ENCODE peak calls at places on chromosomes 11 and 22, in six cellular contexts. One of them, this sample, is unnamed. For H3K27me3, the result is how much of the 10 kb centered on the place peaks cover.

GRCh38 chr11:19018901-19019300 is 41.6 kb downstream of the MRGPRX2 start:
- DNase-seq in kidney epithelial cell: no peak
- DNase-seq in GM23248: no peak
- DNase-seq in left ventricle myocardium inferior: no peak
- DNase-seq in keratinocyte: no peak
- DNase-seq in pancreas: no peak
- DNase-seq in this sample: no peak

GRCh38 chr22:35552186-35552842 is 11.7 kb downstream of the RASD2 start:
- DNase-seq in pancreas: no peak
- DNase-seq in keratinocyte: no peak
- DNase-seq in kidney epithelial cell: no peak
- DNase-seq in GM23248: peak
- DNase-seq in left ventricle myocardium inferior: no peak
- DNase-seq in this sample: no peak

GRCh38 chr11:9625158-9625557 is 38.7 kb upstream of the SWAP70 start:
- DNase-seq in keratinocyte: no peak
- DNase-seq in GM23248: no peak
- DNase-seq in pancreas: no peak
- DNase-seq in left ventricle myocardium inferior: no peak
- DNase-seq in kidney epithelial cell: no peak
- DNase-seq in this sample: no peak

GRCh38 chr11:27616711-27617110 is 83.5 kb downstream of the BDNF start:
- DNase-seq in GM23248: no peak
- DNase-seq in keratinocyte: no peak
- DNase-seq in pancreas: no peak
- DNase-seq in left ventricle myocardium inferior: no peak
- DNase-seq in kidney epithelial cell: no peak
- DNase-seq in this sample: no peak

GRCh38 chr22:43994006-43994405 is 30.1 kb upstream of the PARVB start:
- DNase-seq in keratinocyte: no peak
- DNase-seq in pancreas: no peak
- DNase-seq in GM23248: no peak
- DNase-seq in kidney epithelial cell: no peak
- DNase-seq in left ventricle myocardium inferior: no peak
- DNase-seq in this sample: no peak

GRCh38 chr11:94017446-94017845 is 3.7 kb upstream of the HEPHL1 start:
- DNase-seq in left ventricle myocardium inferior: no peak
- DNase-seq in keratinocyte: peak
- DNase-seq in pancreas: no peak
- DNase-seq in GM23248: peak
- DNase-seq in kidney epithelial cell: peak
- DNase-seq in this sample: no peak

GRCh38 chr22:18088825-18089568 is 11.2 kb downstream of the PEX26 start:
- DNase-seq in GM23248: no peak
- DNase-seq in left ventricle myocardium inferior: no peak
- DNase-seq in keratinocyte: no peak
- DNase-seq in pancreas: peak
- DNase-seq in kidney epithelial cell: no peak
- DNase-seq in this sample: no peak

GRCh38 chr11:93940395-93940794 is 80.8 kb upstream of the HEPHL1 start:
- DNase-seq in GM23248: no peak
- DNase-seq in keratinocyte: no peak
- DNase-seq in left ventricle myocardium inferior: no peak
- DNase-seq in pancreas: no peak
- DNase-seq in kidney epithelial cell: no peak
- DNase-seq in this sample: no peak

GRCh38 chr11:28798286-28798685 is 690.1 kb downstream of the METTL15 start:
- DNase-seq in kidney epithelial cell: no peak
- DNase-seq in left ventricle myocardium inferior: no peak
- DNase-seq in keratinocyte: no peak
- DNase-seq in pancreas: no peak
- DNase-seq in GM23248: no peak
- DNase-seq in this sample: no peak

GRCh38 chr11:30474151-30474954 is 111.8 kb downstream of the MPPED2 start:
- DNase-seq in keratinocyte: no peak
- DNase-seq in pancreas: no peak
- DNase-seq in GM23248: no peak
- DNase-seq in kidney epithelial cell: no peak
- DNase-seq in left ventricle myocardium inferior: no peak
- DNase-seq in this sample: no peak

GRCh38 chr11:36186340-36186739 is 102.9 kb downstream of the COMMD9 start:
- DNase-seq in kidney epithelial cell: no peak
- DNase-seq in GM23248: peak
- DNase-seq in left ventricle myocardium inferior: no peak
- DNase-seq in keratinocyte: peak
- DNase-seq in pancreas: no peak
- DNase-seq in this sample: peak

GRCh38 chr22:36936362-36937116 is 23.1 kb downstream of the CSF2RB start:
- DNase-seq in left ventricle myocardium inferior: no peak
- DNase-seq in pancreas: no peak
- DNase-seq in GM23248: no peak
- DNase-seq in keratinocyte: no peak
- DNase-seq in kidney epithelial cell: no peak
- DNase-seq in this sample: no peak

GRCh38 chr11:124760205-124760652 is 1.9 kb downstream of the ESAM start:
- DNase-seq in left ventricle myocardium inferior: peak
- DNase-seq in GM23248: no peak
- DNase-seq in kidney epithelial cell: no peak
- DNase-seq in keratinocyte: no peak
- DNase-seq in pancreas: no peak
- DNase-seq in this sample: no peak

GRCh38 chr11:12556788-12557384 is 117.3 kb upstream of the TEAD1 start:
- DNase-seq in kidney epithelial cell: peak
- DNase-seq in keratinocyte: no peak
- DNase-seq in left ventricle myocardium inferior: peak
- DNase-seq in pancreas: peak
- DNase-seq in GM23248: peak
- DNase-seq in this sample: peak

GRCh38 chr11:68014157-68014965 is 4.2 kb downstream of the ALDH3B1 start:
- DNase-seq in GM23248: peak
- DNase-seq in kidney epithelial cell: peak
- DNase-seq in left ventricle myocardium inferior: no peak
- DNase-seq in pancreas: no peak
- DNase-seq in keratinocyte: no peak
- DNase-seq in this sample: peak

GRCh38 chr11:102494216-102494615 is 36.3 kb downstream of the MMP7 start:
- DNase-seq in kidney epithelial cell: peak
- DNase-seq in keratinocyte: no peak
- DNase-seq in GM23248: peak
- DNase-seq in pancreas: no peak
- DNase-seq in left ventricle myocardium inferior: no peak
- DNase-seq in this sample: peak

GRCh38 chr11:79439893-79440450 is 858 bp downstream of the TENM4 start:
- DNase-seq in keratinocyte: no peak
- DNase-seq in pancreas: no peak
- DNase-seq in kidney epithelial cell: no peak
- DNase-seq in left ventricle myocardium inferior: peak
- DNase-seq in GM23248: no peak
- DNase-seq in this sample: peak

GRCh38 chr11:110098645-110099044 is 5.5 kb downstream of the ZC3H12C start:
- DNase-seq in keratinocyte: no peak
- DNase-seq in kidney epithelial cell: no peak
- DNase-seq in left ventricle myocardium inferior: no peak
- DNase-seq in GM23248: no peak
- DNase-seq in pancreas: no peak
- DNase-seq in this sample: no peak

GRCh38 chr22:47018010-47018910 is 255.8 kb downstream of the TBC1D22A start:
- DNase-seq in pancreas: no peak
- DNase-seq in keratinocyte: no peak
- DNase-seq in GM23248: no peak
- DNase-seq in left ventricle myocardium inferior: no peak
- DNase-seq in kidney epithelial cell: no peak
- DNase-seq in this sample: no peak

GRCh38 chr11:46212720-46213119 is 64.7 kb upstream of the CREB3L1 start:
- DNase-seq in kidney epithelial cell: no peak
- DNase-seq in keratinocyte: no peak
- DNase-seq in left ventricle myocardium inferior: no peak
- DNase-seq in pancreas: no peak
- DNase-seq in GM23248: no peak
- DNase-seq in this sample: no peak

GRCh38 chr11:46216040-46216764 is 61.3 kb upstream of the CREB3L1 start:
- DNase-seq in left ventricle myocardium inferior: no peak
- DNase-seq in pancreas: no peak
- DNase-seq in kidney epithelial cell: no peak
- DNase-seq in keratinocyte: no peak
- DNase-seq in GM23248: peak
- DNase-seq in this sample: no peak

GRCh38 chr11:46220313-46220712 is 57.1 kb upstream of the CREB3L1 start:
- DNase-seq in left ventricle myocardium inferior: no peak
- DNase-seq in keratinocyte: no peak
- DNase-seq in kidney epithelial cell: no peak
- DNase-seq in GM23248: no peak
- DNase-seq in pancreas: no peak
- DNase-seq in this sample: no peak

GRCh38 chr11:46215208-46215931 is 62.1 kb upstream of the CREB3L1 start:
- DNase-seq in pancreas: no peak
- DNase-seq in kidney epithelial cell: no peak
- DNase-seq in left ventricle myocardium inferior: no peak
- DNase-seq in GM23248: no peak
- DNase-seq in keratinocyte: no peak
- DNase-seq in this sample: no peak

GRCh38 chr11:46216765-46217089 is 60.7 kb upstream of the CREB3L1 start:
- DNase-seq in kidney epithelial cell: no peak
- DNase-seq in pancreas: no peak
- DNase-seq in left ventricle myocardium inferior: no peak
- DNase-seq in GM23248: no peak
- DNase-seq in keratinocyte: no peak
- DNase-seq in this sample: no peak
- H3K4me3 ChIP-seq in kidney epithelial cell: no peak
- H3K4me3 ChIP-seq in pancreas: no peak
- H3K4me3 ChIP-seq in left ventricle myocardium inferior: peak
- H3K4me3 ChIP-seq in GM23248: peak
- H3K4me3 ChIP-seq in keratinocyte: no peak
- H3K4me3 ChIP-seq in this sample: no peak

GRCh38 chr11:32116668-32117067 is 25.8 kb downstream of the RCN1 start:
- DNase-seq in pancreas: no peak
- DNase-seq in keratinocyte: no peak
- DNase-seq in GM23248: no peak
- DNase-seq in left ventricle myocardium inferior: no peak
- DNase-seq in kidney epithelial cell: no peak
- DNase-seq in this sample: no peak

GRCh38 chr11:32121012-32121411 is 30.1 kb downstream of the RCN1 start:
- DNase-seq in GM23248: no peak
- DNase-seq in pancreas: no peak
- DNase-seq in keratinocyte: no peak
- DNase-seq in kidney epithelial cell: no peak
- DNase-seq in left ventricle myocardium inferior: no peak
- DNase-seq in this sample: no peak

GRCh38 chr11:32122200-32122599 is 31.3 kb downstream of the RCN1 start:
- DNase-seq in GM23248: no peak
- DNase-seq in keratinocyte: no peak
- DNase-seq in left ventricle myocardium inferior: no peak
- DNase-seq in pancreas: no peak
- DNase-seq in kidney epithelial cell: no peak
- DNase-seq in this sample: no peak

GRCh38 chr11:32115406-32115805 is 24.5 kb downstream of the RCN1 start:
- DNase-seq in left ventricle myocardium inferior: no peak
- DNase-seq in GM23248: no peak
- DNase-seq in keratinocyte: no peak
- DNase-seq in kidney epithelial cell: no peak
- DNase-seq in pancreas: no peak
- DNase-seq in this sample: no peak

GRCh38 chr11:32118025-32118974 is 27.4 kb downstream of the RCN1 start:
- DNase-seq in GM23248: peak
- DNase-seq in kidney epithelial cell: no peak
- DNase-seq in left ventricle myocardium inferior: no peak
- DNase-seq in pancreas: no peak
- DNase-seq in keratinocyte: peak
- DNase-seq in this sample: peak
- H3K27me3 ChIP-seq in GM23248: under half
- H3K27me3 ChIP-seq in kidney epithelial cell: under half
- H3K27me3 ChIP-seq in left ventricle myocardium inferior: under half
- H3K27me3 ChIP-seq in pancreas: under half
- H3K27me3 ChIP-seq in keratinocyte: under half
- H3K27me3 ChIP-seq in this sample: under half

GRCh38 chr11:50187220-50187619 is 154.5 kb downstream of the OR4C45 start:
- DNase-seq in GM23248: no peak
- DNase-seq in left ventricle myocardium inferior: no peak
- DNase-seq in kidney epithelial cell: no peak
- DNase-seq in pancreas: no peak
- DNase-seq in keratinocyte: no peak
- DNase-seq in this sample: no peak
- H3K4me3 ChIP-seq in GM23248: no peak
- H3K4me3 ChIP-seq in left ventricle myocardium inferior: no peak
- H3K4me3 ChIP-seq in kidney epithelial cell: no peak
- H3K4me3 ChIP-seq in pancreas: no peak
- H3K4me3 ChIP-seq in keratinocyte: no peak
- H3K4me3 ChIP-seq in this sample: no peak

DNA sequence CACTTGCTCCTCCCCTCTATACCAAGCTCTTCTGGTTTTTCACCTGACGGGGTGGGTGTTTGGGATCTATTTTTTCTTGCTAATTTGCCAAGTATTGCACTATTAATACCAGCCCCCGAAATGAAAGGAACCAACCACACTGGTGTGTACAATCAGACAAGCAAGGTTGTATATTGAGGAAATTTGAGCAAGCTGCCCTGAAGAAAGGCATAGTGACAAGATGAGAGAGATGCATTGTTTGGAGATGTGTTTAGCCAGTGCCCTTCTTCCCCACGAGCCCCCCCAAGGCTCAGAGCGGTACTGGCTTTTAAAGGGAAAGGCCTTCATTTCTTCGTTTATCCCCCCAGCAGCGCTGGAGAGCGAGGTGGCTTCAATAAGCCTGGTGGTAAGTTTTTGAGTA is 15.2 kb upstream of the GAS2L1 start:
- DNase-seq in left ventricle myocardium inferior: no peak
- DNase-seq in keratinocyte: no peak
- DNase-seq in GM23248: no peak
- DNase-seq in kidney epithelial cell: no peak
- DNase-seq in pancreas: no peak
- DNase-seq in this sample: no peak
- H3K27me3 ChIP-seq in left ventricle myocardium inferior: under half
- H3K27me3 ChIP-seq in keratinocyte: under half
- H3K27me3 ChIP-seq in GM23248: under half
- H3K27me3 ChIP-seq in kidney epithelial cell: under half
- H3K27me3 ChIP-seq in pancreas: under half
- H3K27me3 ChIP-seq in this sample: under half

GRCh38 chr11:6473481-6474422 is at the start of gene TRIM3:
- DNase-seq in kidney epithelial cell: peak
- DNase-seq in pancreas: peak
- DNase-seq in left ventricle myocardium inferior: peak
- DNase-seq in keratinocyte: peak
- DNase-seq in GM23248: peak
- DNase-seq in this sample: peak

GRCh38 chr11:6474423-6474792 is 667 bp upstream of the TRIM3 start:
- DNase-seq in kidney epithelial cell: no peak
- DNase-seq in left ventricle myocardium inferior: no peak
- DNase-seq in GM23248: no peak
- DNase-seq in keratinocyte: no peak
- DNase-seq in pancreas: no peak
- DNase-seq in this sample: no peak

GRCh38 chr11:6476571-6476970 is 2.8 kb upstream of the TRIM3 start:
- DNase-seq in left ventricle myocardium inferior: no peak
- DNase-seq in keratinocyte: no peak
- DNase-seq in pancreas: no peak
- DNase-seq in GM23248: no peak
- DNase-seq in kidney epithelial cell: no peak
- DNase-seq in this sample: no peak

GRCh38 chr11:6475936-6476335 is 2.2 kb upstream of the TRIM3 start:
- DNase-seq in pancreas: peak
- DNase-seq in left ventricle myocardium inferior: no peak
- DNase-seq in GM23248: peak
- DNase-seq in kidney epithelial cell: no peak
- DNase-seq in keratinocyte: no peak
- DNase-seq in this sample: no peak

GRCh38 chr11:6474806-6475500 is 1.2 kb upstream of the TRIM3 start:
- DNase-seq in left ventricle myocardium inferior: no peak
- DNase-seq in kidney epithelial cell: no peak
- DNase-seq in keratinocyte: no peak
- DNase-seq in pancreas: no peak
- DNase-seq in GM23248: peak
- DNase-seq in this sample: no peak
- H3K4me3 ChIP-seq in left ventricle myocardium inferior: no peak
- H3K4me3 ChIP-seq in kidney epithelial cell: no peak
- H3K4me3 ChIP-seq in keratinocyte: no peak
- H3K4me3 ChIP-seq in pancreas: no peak
- H3K4me3 ChIP-seq in GM23248: peak
- H3K4me3 ChIP-seq in this sample: peak